ENCODE peak calls at places on chromosomes 16 and 17, in six cellular contexts. One of them, this sample, is unnamed.
A peak's percentile ranks its signal among the peaks of the same experiment; 100 is the strongest.

GRCh38 chr16:12729448-12729847 is 74.2 kb downstream of the CPPED1 start:
- DNase-seq in HT-29: no peak
- DNase-seq in HTR-8/SVneo: no peak
- DNase-seq in GM10248: no peak
- DNase-seq in T follicular helper cell: no peak
- DNase-seq in CD4-positive, alpha-beta memory T cell: no peak
- DNase-seq in this sample: no peak

GRCh38 chr17:82236142-82236971 is 7.5 kb downstream of the SLC16A3 start:
- DNase-seq in HT-29: peak; percentile 88
- DNase-seq in HTR-8/SVneo: no peak
- DNase-seq in GM10248: no peak
- DNase-seq in T follicular helper cell: peak; percentile 60
- DNase-seq in CD4-positive, alpha-beta memory T cell: peak; percentile 69
- DNase-seq in this sample: peak; percentile 63

GRCh38 chr16:23321206-23321875 is 19.2 kb downstream of the SCNN1B start:
- DNase-seq in HT-29: no peak
- DNase-seq in HTR-8/SVneo: no peak
- DNase-seq in GM10248: no peak
- DNase-seq in T follicular helper cell: no peak
- DNase-seq in CD4-positive, alpha-beta memory T cell: peak; percentile 34
- DNase-seq in this sample: no peak

GRCh38 chr17:17398188-17398927 is 78.4 kb upstream of the MED9 start:
- DNase-seq in HT-29: no peak
- DNase-seq in HTR-8/SVneo: no peak
- DNase-seq in GM10248: no peak
- DNase-seq in T follicular helper cell: no peak
- DNase-seq in CD4-positive, alpha-beta memory T cell: no peak
- DNase-seq in this sample: no peak

GRCh38 chr17:71163121-71163812 is 957.6 kb upstream of the SOX9 start:
- DNase-seq in HT-29: peak; percentile 45
- DNase-seq in HTR-8/SVneo: no peak
- DNase-seq in GM10248: no peak
- DNase-seq in T follicular helper cell: no peak
- DNase-seq in CD4-positive, alpha-beta memory T cell: no peak
- DNase-seq in this sample: no peak

GRCh38 chr17:29570521-29570920 is 2.0 kb downstream of the TP53I13 start:
- DNase-seq in HT-29: no peak
- DNase-seq in HTR-8/SVneo: no peak
- DNase-seq in GM10248: no peak
- DNase-seq in T follicular helper cell: no peak
- DNase-seq in CD4-positive, alpha-beta memory T cell: no peak
- DNase-seq in this sample: no peak

GRCh38 chr17:74892974-74893911 is at the start of gene FADS6:
- DNase-seq in HT-29: no peak
- DNase-seq in HTR-8/SVneo: no peak
- DNase-seq in GM10248: no peak
- DNase-seq in T follicular helper cell: no peak
- DNase-seq in CD4-positive, alpha-beta memory T cell: no peak
- DNase-seq in this sample: no peak

GRCh38 chr17:35713069-35713728 is 18.2 kb upstream of the RASL10B start:
- DNase-seq in HT-29: peak; percentile 16
- DNase-seq in HTR-8/SVneo: peak; percentile 38
- DNase-seq in GM10248: no peak
- DNase-seq in T follicular helper cell: no peak
- DNase-seq in CD4-positive, alpha-beta memory T cell: no peak
- DNase-seq in this sample: no peak

GRCh38 chr16:53817117-53817516 is 113.2 kb downstream of the FTO start:
- DNase-seq in HT-29: no peak
- DNase-seq in HTR-8/SVneo: peak; percentile 64
- DNase-seq in GM10248: no peak
- DNase-seq in T follicular helper cell: no peak
- DNase-seq in CD4-positive, alpha-beta memory T cell: no peak
- DNase-seq in this sample: no peak

GRCh38 chr16:59342669-59343068 is 608.6 kb upstream of the GOT2 start:
- DNase-seq in HT-29: no peak
- DNase-seq in HTR-8/SVneo: no peak
- DNase-seq in GM10248: no peak
- DNase-seq in T follicular helper cell: no peak
- DNase-seq in CD4-positive, alpha-beta memory T cell: no peak
- DNase-seq in this sample: no peak

GRCh38 chr17:4877089-4877488 is 22.2 kb upstream of the C17orf107 start:
- DNase-seq in HT-29: no peak
- DNase-seq in HTR-8/SVneo: no peak
- DNase-seq in GM10248: no peak
- DNase-seq in T follicular helper cell: no peak
- DNase-seq in CD4-positive, alpha-beta memory T cell: no peak
- DNase-seq in this sample: no peak

GRCh38 chr17:44502598-44503079 is 567 bp downstream of the GPATCH8 start:
- DNase-seq in HT-29: peak; percentile 63
- DNase-seq in HTR-8/SVneo: no peak
- DNase-seq in GM10248: no peak
- DNase-seq in T follicular helper cell: no peak
- DNase-seq in CD4-positive, alpha-beta memory T cell: no peak
- DNase-seq in this sample: no peak

This sample was measured in activated CD4-positive, alpha-beta T cell treated with anti-CD3 and anti-CD28 coated beads, Interleukin-2, amount 50 U/mL, for 4 hours.